ENCODE peak calls at places on chromosomes 16 and 17, in five cellular contexts. One of them, this sample, is unnamed.
A peak's percentile ranks its signal among the peaks of the same experiment; 100 is the strongest.

GRCh38 chr16:58508671-58509251 is 6.6 kb upstream of the SETD6 start:
- DNase-seq in A549: no peak
- DNase-seq in CD4-positive, CD25-positive, alpha-beta regulatory T cell: no peak
- DNase-seq in body of pancreas: no peak
- DNase-seq in CD8-positive, alpha-beta T cell: no peak
- DNase-seq in this sample: no peak

GRCh38 chr17:34133350-34133749 is 121.7 kb upstream of the CCL2 start:
- DNase-seq in A549: no peak
- DNase-seq in CD4-positive, CD25-positive, alpha-beta regulatory T cell: no peak
- DNase-seq in body of pancreas: no peak
- DNase-seq in CD8-positive, alpha-beta T cell: no peak
- DNase-seq in this sample: no peak

GRCh38 chr17:74525781-74526288 is 5.4 kb downstream of the CD300LB start:
- DNase-seq in A549: no peak
- DNase-seq in CD4-positive, CD25-positive, alpha-beta regulatory T cell: no peak
- DNase-seq in body of pancreas: no peak
- DNase-seq in CD8-positive, alpha-beta T cell: no peak
- DNase-seq in this sample: no peak

GRCh38 chr16:87924041-87924851 is 12.1 kb downstream of the CA5A start:
- DNase-seq in A549: no peak
- DNase-seq in CD4-positive, CD25-positive, alpha-beta regulatory T cell: no peak
- DNase-seq in body of pancreas: peak; percentile 34
- DNase-seq in CD8-positive, alpha-beta T cell: no peak
- DNase-seq in this sample: no peak

GRCh38 chr16:19912445-19913305 is 28.0 kb upstream of the GPRC5B start:
- DNase-seq in A549: no peak
- DNase-seq in CD4-positive, CD25-positive, alpha-beta regulatory T cell: no peak
- DNase-seq in body of pancreas: no peak
- DNase-seq in CD8-positive, alpha-beta T cell: no peak
- DNase-seq in this sample: no peak

GRCh38 chr17:32569171-32570080 is 82.6 kb downstream of the CDK5R1 start:
- DNase-seq in A549: no peak
- DNase-seq in CD4-positive, CD25-positive, alpha-beta regulatory T cell: no peak
- DNase-seq in body of pancreas: no peak
- DNase-seq in CD8-positive, alpha-beta T cell: no peak
- DNase-seq in this sample: no peak

GRCh38 chr17:77749316-77749715 is 209.2 kb upstream of the TNRC6C start:
- DNase-seq in A549: no peak
- DNase-seq in CD4-positive, CD25-positive, alpha-beta regulatory T cell: no peak
- DNase-seq in body of pancreas: no peak
- DNase-seq in CD8-positive, alpha-beta T cell: no peak
- DNase-seq in this sample: no peak

GRCh38 chr17:71793550-71793949 is 327.3 kb upstream of the SOX9 start:
- DNase-seq in A549: no peak
- DNase-seq in CD4-positive, CD25-positive, alpha-beta regulatory T cell: no peak
- DNase-seq in body of pancreas: no peak
- DNase-seq in CD8-positive, alpha-beta T cell: no peak
- DNase-seq in this sample: no peak

GRCh38 chr17:14330492-14330920 is 29.6 kb downstream of the HS3ST3B1 start:
- DNase-seq in A549: no peak
- DNase-seq in CD4-positive, CD25-positive, alpha-beta regulatory T cell: no peak
- DNase-seq in body of pancreas: no peak
- DNase-seq in CD8-positive, alpha-beta T cell: no peak
- DNase-seq in this sample: no peak

GRCh38 chr17:63434951-63435571 is 11.0 kb downstream of the CYB561 start:
- DNase-seq in A549: peak; percentile 62
- DNase-seq in CD4-positive, CD25-positive, alpha-beta regulatory T cell: no peak
- DNase-seq in body of pancreas: peak; percentile 93
- DNase-seq in CD8-positive, alpha-beta T cell: peak; percentile 28
- DNase-seq in this sample: peak; percentile 25

GRCh38 chr16:70573451-70574121 is 50.0 kb downstream of the SF3B3 start:
- DNase-seq in A549: no peak
- DNase-seq in CD4-positive, CD25-positive, alpha-beta regulatory T cell: no peak
- DNase-seq in body of pancreas: peak; percentile 41
- DNase-seq in CD8-positive, alpha-beta T cell: no peak
- DNase-seq in this sample: no peak

GRCh38 chr17:63910096-63910495 is 962 bp downstream of the CSHL1 start:
- DNase-seq in A549: no peak
- DNase-seq in CD4-positive, CD25-positive, alpha-beta regulatory T cell: no peak
- DNase-seq in body of pancreas: no peak
- DNase-seq in CD8-positive, alpha-beta T cell: no peak
- DNase-seq in this sample: no peak

GRCh38 chr17:48555183-48555615 is 10.3 kb upstream of the HOXB2 start:
- DNase-seq in A549: peak; percentile 93
- DNase-seq in CD4-positive, CD25-positive, alpha-beta regulatory T cell: no peak
- DNase-seq in body of pancreas: no peak
- DNase-seq in CD8-positive, alpha-beta T cell: no peak
- DNase-seq in this sample: no peak

GRCh38 chr17:2926019-2926650 is 129.9 kb downstream of the RAP1GAP2 start:
- DNase-seq in A549: peak; percentile 53
- DNase-seq in CD4-positive, CD25-positive, alpha-beta regulatory T cell: no peak
- DNase-seq in body of pancreas: peak; percentile 47
- DNase-seq in CD8-positive, alpha-beta T cell: no peak
- DNase-seq in this sample: no peak

GRCh38 chr16:8949536-8950418 is 13.9 kb downstream of the USP7 start:
- DNase-seq in A549: no peak
- DNase-seq in CD4-positive, CD25-positive, alpha-beta regulatory T cell: no peak
- DNase-seq in body of pancreas: no peak
- DNase-seq in CD8-positive, alpha-beta T cell: no peak
- DNase-seq in this sample: no peak

GRCh38 chr16:4689864-4690704 is 3.3 kb upstream of the NUDT16L1 start:
- DNase-seq in A549: no peak
- DNase-seq in CD4-positive, CD25-positive, alpha-beta regulatory T cell: no peak
- DNase-seq in body of pancreas: no peak
- DNase-seq in CD8-positive, alpha-beta T cell: no peak
- DNase-seq in this sample: no peak

GRCh38 chr16:66832190-66832589 is 1.4 kb upstream of the NAE1 start:
- DNase-seq in A549: no peak
- DNase-seq in CD4-positive, CD25-positive, alpha-beta regulatory T cell: no peak
- DNase-seq in body of pancreas: no peak
- DNase-seq in CD8-positive, alpha-beta T cell: no peak
- DNase-seq in this sample: no peak

GRCh38 chr17:33944412-33944811 is 310.7 kb upstream of the CCL2 start:
- DNase-seq in A549: no peak
- DNase-seq in CD4-positive, CD25-positive, alpha-beta regulatory T cell: no peak
- DNase-seq in body of pancreas: no peak
- DNase-seq in CD8-positive, alpha-beta T cell: no peak
- DNase-seq in this sample: no peak

GRCh38 chr16:53415504-53415903 is 18.8 kb upstream of the RBL2 start:
- DNase-seq in A549: peak; percentile 22
- DNase-seq in CD4-positive, CD25-positive, alpha-beta regulatory T cell: no peak
- DNase-seq in body of pancreas: no peak
- DNase-seq in CD8-positive, alpha-beta T cell: no peak
- DNase-seq in this sample: no peak

GRCh38 chr17:67639555-67639954 is 78.2 kb upstream of the NOL11 start:
- DNase-seq in A549: no peak
- DNase-seq in CD4-positive, CD25-positive, alpha-beta regulatory T cell: no peak
- DNase-seq in body of pancreas: peak; percentile 13
- DNase-seq in CD8-positive, alpha-beta T cell: no peak
- DNase-seq in this sample: no peak

GRCh38 chr16:58494981-58495860 is 4.7 kb upstream of the NDRG4 start:
- DNase-seq in A549: peak; percentile 92
- DNase-seq in CD4-positive, CD25-positive, alpha-beta regulatory T cell: peak; percentile 44
- DNase-seq in body of pancreas: peak; percentile 89
- DNase-seq in CD8-positive, alpha-beta T cell: no peak
- DNase-seq in this sample: peak; percentile 23

GRCh38 chr16:66267287-66268137 is 99.0 kb upstream of the CDH5 start:
- DNase-seq in A549: no peak
- DNase-seq in CD4-positive, CD25-positive, alpha-beta regulatory T cell: no peak
- DNase-seq in body of pancreas: no peak
- DNase-seq in CD8-positive, alpha-beta T cell: no peak
- DNase-seq in this sample: no peak

GRCh38 chr17:45129940-45130639 is 2.2 kb downstream of the PLCD3 start:
- DNase-seq in A549: peak; percentile 67
- DNase-seq in CD4-positive, CD25-positive, alpha-beta regulatory T cell: no peak
- DNase-seq in body of pancreas: no peak
- DNase-seq in CD8-positive, alpha-beta T cell: no peak
- DNase-seq in this sample: no peak

GRCh38 chr17:72311004-72311403 is 190.2 kb downstream of the SOX9 start:
- DNase-seq in A549: no peak
- DNase-seq in CD4-positive, CD25-positive, alpha-beta regulatory T cell: no peak
- DNase-seq in body of pancreas: no peak
- DNase-seq in CD8-positive, alpha-beta T cell: no peak
- DNase-seq in this sample: no peak

DNA sequence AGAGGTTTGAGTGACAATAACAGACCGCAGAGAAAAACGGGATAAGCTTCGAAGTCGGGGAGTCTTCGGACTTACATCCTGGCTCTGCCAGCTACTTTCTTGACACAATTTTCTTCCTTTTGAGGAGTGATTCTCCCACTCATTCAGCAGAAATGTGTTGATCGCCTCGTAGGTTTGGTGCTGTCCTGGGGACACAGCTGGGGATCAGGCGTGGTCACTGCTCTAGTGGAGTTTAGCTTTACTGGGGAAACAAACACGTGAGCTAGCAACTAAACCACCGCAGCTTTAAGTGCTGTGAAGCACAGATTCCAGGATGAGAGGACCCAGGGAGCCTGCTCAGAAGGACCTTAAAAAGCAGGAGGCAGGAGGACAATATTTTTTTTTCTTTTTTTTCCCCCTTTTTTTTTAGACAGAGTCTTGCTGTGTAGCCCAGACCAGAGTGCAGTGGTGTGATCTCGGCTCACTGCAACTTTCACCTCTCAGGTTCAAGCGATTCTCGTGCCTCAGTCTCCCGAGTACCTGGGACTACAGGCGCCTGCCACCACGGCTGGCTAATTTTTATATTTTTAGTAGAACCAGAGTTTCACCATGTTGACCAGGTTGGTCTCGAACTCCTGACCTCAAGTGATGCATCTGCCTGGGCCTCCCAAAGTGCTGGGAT is 858 bp downstream of the NUBP1 start:
- DNase-seq in A549: no peak
- DNase-seq in CD4-positive, CD25-positive, alpha-beta regulatory T cell: no peak
- DNase-seq in body of pancreas: no peak
- DNase-seq in CD8-positive, alpha-beta T cell: no peak
- DNase-seq in this sample: no peak
- H3K4me3 ChIP-seq in A549: peak overlapping the region; percentile 46
- H3K4me3 ChIP-seq in CD4-positive, CD25-positive, alpha-beta regulatory T cell: peak overlapping the region; percentile 88
- H3K4me3 ChIP-seq in body of pancreas: no peak overlapping the region
- H3K4me3 ChIP-seq in CD8-positive, alpha-beta T cell: peak overlapping the region; percentile 84
- H3K4me3 ChIP-seq in this sample: peak overlapping the region; percentile 74

GRCh38 chr17:57555636-57556175 is 189.4 kb downstream of the CCDC182 start:
- DNase-seq in A549: no peak
- DNase-seq in CD4-positive, CD25-positive, alpha-beta regulatory T cell: no peak
- DNase-seq in body of pancreas: no peak
- DNase-seq in CD8-positive, alpha-beta T cell: no peak
- DNase-seq in this sample: no peak
- H3K4me1 ChIP-seq in A549: peaks cover 22% of the 10 kb centered on the region
- H3K4me1 ChIP-seq in CD4-positive, CD25-positive, alpha-beta regulatory T cell: peaks cover 15% of the 10 kb centered on the region
- H3K4me1 ChIP-seq in body of pancreas: no peaks in the 10 kb centered on the region
- H3K4me1 ChIP-seq in CD8-positive, alpha-beta T cell: peaks cover 20% of the 10 kb centered on the region
- H3K4me1 ChIP-seq in this sample: peaks cover 14% of the 10 kb centered on the region

GRCh38 chr16:1734816-1735215 is 28.8 kb downstream of the MAPK8IP3 start:
- DNase-seq in A549: no peak
- DNase-seq in CD4-positive, CD25-positive, alpha-beta regulatory T cell: no peak
- DNase-seq in body of pancreas: no peak
- DNase-seq in CD8-positive, alpha-beta T cell: no peak
- DNase-seq in this sample: no peak
- H3K9me3 ChIP-seq in A549: peaks cover 6% of the 10 kb centered on the region
- H3K9me3 ChIP-seq in CD4-positive, CD25-positive, alpha-beta regulatory T cell: no peaks in the 10 kb centered on the region
- H3K9me3 ChIP-seq in body of pancreas: no peaks in the 10 kb centered on the region
- H3K9me3 ChIP-seq in CD8-positive, alpha-beta T cell: no peaks in the 10 kb centered on the region
- H3K9me3 ChIP-seq in this sample: no peaks in the 10 kb centered on the region

GRCh38 chr16:49635591-49636581 is 220.0 kb downstream of the ZNF423 start:
- DNase-seq in A549: no peak
- DNase-seq in CD4-positive, CD25-positive, alpha-beta regulatory T cell: no peak
- DNase-seq in body of pancreas: no peak
- DNase-seq in CD8-positive, alpha-beta T cell: no peak
- DNase-seq in this sample: no peak
- H3K4me3 ChIP-seq in A549: no peak overlapping the region
- H3K4me3 ChIP-seq in CD4-positive, CD25-positive, alpha-beta regulatory T cell: no peak overlapping the region
- H3K4me3 ChIP-seq in body of pancreas: no peak overlapping the region
- H3K4me3 ChIP-seq in CD8-positive, alpha-beta T cell: no peak overlapping the region
- H3K4me3 ChIP-seq in this sample: no peak overlapping the region

GRCh38 chr17:50125420-50125997 is 4.5 kb downstream of the SAMD14 start:
- DNase-seq in A549: no peak
- DNase-seq in CD4-positive, CD25-positive, alpha-beta regulatory T cell: no peak
- DNase-seq in body of pancreas: no peak
- DNase-seq in CD8-positive, alpha-beta T cell: no peak
- DNase-seq in this sample: no peak

GRCh38 chr17:50129303-50129945 is 536 bp downstream of the SAMD14 start:
- DNase-seq in A549: peak; percentile 66
- DNase-seq in CD4-positive, CD25-positive, alpha-beta regulatory T cell: peak; percentile 56
- DNase-seq in body of pancreas: no peak
- DNase-seq in CD8-positive, alpha-beta T cell: no peak
- DNase-seq in this sample: no peak

GRCh38 chr17:50128441-50129302 is 1.3 kb downstream of the SAMD14 start:
- DNase-seq in A549: no peak
- DNase-seq in CD4-positive, CD25-positive, alpha-beta regulatory T cell: no peak
- DNase-seq in body of pancreas: no peak
- DNase-seq in CD8-positive, alpha-beta T cell: no peak
- DNase-seq in this sample: no peak

GRCh38 chr17:50129946-50130777 is at the start of gene SAMD14:
- DNase-seq in A549: no peak
- DNase-seq in CD4-positive, CD25-positive, alpha-beta regulatory T cell: peak; percentile 45
- DNase-seq in body of pancreas: no peak
- DNase-seq in CD8-positive, alpha-beta T cell: no peak
- DNase-seq in this sample: no peak

GRCh38 chr17:50127661-50128361 is 2.1 kb downstream of the SAMD14 start:
- DNase-seq in A549: no peak
- DNase-seq in CD4-positive, CD25-positive, alpha-beta regulatory T cell: no peak
- DNase-seq in body of pancreas: no peak
- DNase-seq in CD8-positive, alpha-beta T cell: no peak
- DNase-seq in this sample: no peak
- H3K4me1 ChIP-seq in A549: peaks cover 31% of the 10 kb centered on the region
- H3K4me1 ChIP-seq in CD4-positive, CD25-positive, alpha-beta regulatory T cell: peaks cover 22% of the 10 kb centered on the region
- H3K4me1 ChIP-seq in body of pancreas: peaks cover 24% of the 10 kb centered on the region
- H3K4me1 ChIP-seq in CD8-positive, alpha-beta T cell: peaks cover 26% of the 10 kb centered on the region
- H3K4me1 ChIP-seq in this sample: peaks cover 8% of the 10 kb centered on the region

DNA sequence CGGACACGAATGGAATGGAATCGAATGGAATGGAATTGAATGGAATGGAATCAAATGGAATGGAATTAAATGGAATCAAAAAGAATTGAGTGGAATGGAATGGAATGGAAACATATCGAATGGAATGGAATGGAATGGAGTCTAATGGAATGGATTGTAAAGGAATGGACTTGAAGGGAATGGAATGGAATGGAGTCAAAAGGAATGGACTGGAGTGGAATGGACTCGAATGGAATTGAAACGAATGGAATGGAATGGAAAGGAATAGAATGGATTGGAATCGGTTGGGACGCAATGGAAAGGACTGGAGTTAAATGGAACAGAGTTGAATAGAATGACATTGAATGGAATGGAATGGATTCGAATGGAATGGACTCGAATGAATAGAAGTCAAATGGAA is 486.9 kb upstream of the WSB1 start:
- DNase-seq in A549: no peak
- DNase-seq in CD4-positive, CD25-positive, alpha-beta regulatory T cell: no peak
- DNase-seq in body of pancreas: no peak
- DNase-seq in CD8-positive, alpha-beta T cell: no peak
- DNase-seq in this sample: no peak
- H3K9me3 ChIP-seq in A549: peaks cover 43% of the 10 kb centered on the region
- H3K9me3 ChIP-seq in CD4-positive, CD25-positive, alpha-beta regulatory T cell: peaks cover 60% of the 10 kb centered on the region
- H3K9me3 ChIP-seq in body of pancreas: peaks cover 37% of the 10 kb centered on the region
- H3K9me3 ChIP-seq in CD8-positive, alpha-beta T cell: peaks cover 9% of the 10 kb centered on the region
- H3K9me3 ChIP-seq in this sample: peaks cover 70% of the 10 kb centered on the region

GRCh38 chr16:1990336-1991134 is 765 bp downstream of the SYNGR3 start:
- DNase-seq in A549: no peak
- DNase-seq in CD4-positive, CD25-positive, alpha-beta regulatory T cell: no peak
- DNase-seq in body of pancreas: peak; percentile 53
- DNase-seq in CD8-positive, alpha-beta T cell: no peak
- DNase-seq in this sample: peak; percentile 73
- H3K4me3 ChIP-seq in A549: peak overlapping the region; percentile 56
- H3K4me3 ChIP-seq in CD4-positive, CD25-positive, alpha-beta regulatory T cell: peak overlapping the region; percentile 48
- H3K4me3 ChIP-seq in body of pancreas: no peak overlapping the region
- H3K4me3 ChIP-seq in CD8-positive, alpha-beta T cell: peak overlapping the region; percentile 60
- H3K4me3 ChIP-seq in this sample: peak overlapping the region; percentile 22

This sample was measured in naive thymus-derived CD4-positive, alpha-beta T cell.